ENCODE peak calls at places on chromosomes 1 and 21, in ten cellular contexts. K, B, C, D, V, O, I, F, N and R are unnamed samples. For H3K4me1, the result is how much of the 10 kb centered on the place peaks cover.

GRCh38 chr21:37292946-37293345 is 25.8 kb upstream of the VPS26C start:
- DNase-seq in K (no peak), B (no peak), C (no peak), D (peak), V (no peak), O (no peak), I (peak), F (no peak), N (no peak), R (no peak)

GRCh38 chr1:237736372-237737029 is 154.2 kb downstream of the ZP4 start:
- DNase-seq in K (no peak), B (no peak), C (no peak), D (no peak), V (peak), O (no peak), I (peak), F (no peak), N (no peak), R (no peak)

GRCh38 chr1:61950418-61950817 is 208.1 kb downstream of the PATJ start:
- DNase-seq in K (no peak), B (no peak), C (no peak), D (no peak), V (no peak), O (no peak), I (no peak), F (no peak), N (no peak), R (no peak)

GRCh38 chr1:158999301-159000069 is 10.2 kb upstream of the IFI16 start:
- DNase-seq in K (peak), B (peak), C (no peak), D (peak), V (peak), O (peak), I (peak), F (peak), N (peak), R (peak)

GRCh38 chr1:77824694-77825355 is 45.4 kb downstream of the MIGA1 start:
- DNase-seq in K (no peak), B (no peak), C (no peak), D (no peak), V (no peak), O (no peak), I (no peak), F (no peak), N (no peak), R (no peak)

GRCh38 chr1:43373034-43373940 is 5.5 kb upstream of the ELOVL1 start:
- DNase-seq in K (no peak), B (no peak), C (no peak), D (no peak), V (no peak), O (no peak), I (peak), F (no peak), N (peak), R (no peak)

GRCh38 chr1:172278478-172278877 is 142.0 kb upstream of the C1orf105 start:
- DNase-seq in K (peak), B (no peak), C (no peak), D (no peak), V (no peak), O (no peak), I (peak), F (no peak), N (peak), R (no peak)

GRCh38 chr1:172359531-172359991 is 60.9 kb upstream of the C1orf105 start:
- DNase-seq in K (no peak), B (no peak), C (no peak), D (no peak), V (no peak), O (no peak), I (peak), F (no peak), N (peak), R (no peak)

GRCh38 chr1:155466996-155467395 is 95.6 kb downstream of the ASH1L start:
- DNase-seq in K (no peak), B (no peak), C (no peak), D (no peak), V (no peak), O (no peak), I (peak), F (no peak), N (peak), R (no peak)

GRCh38 chr1:39337067-39337466 is 132.6 kb downstream of the MACF1 start:
- DNase-seq in K (no peak), B (no peak), C (no peak), D (no peak), V (no peak), O (no peak), I (peak), F (no peak), N (no peak), R (no peak)

GRCh38 chr1:4380564-4381168 is 273.7 kb upstream of the AJAP1 start:
- DNase-seq in K (no peak), B (no peak), C (no peak), D (no peak), V (no peak), O (no peak), I (no peak), F (no peak), N (peak), R (no peak)

GRCh38 chr1:81414417-81415087 is 386.2 kb upstream of the ADGRL2 start:
- DNase-seq in K (peak), B (peak), C (no peak), D (peak), V (peak), O (peak), I (peak), F (peak), N (no peak), R (peak)

GRCh38 chr1:50318428-50318827 is 104.8 kb downstream of the DMRTA2 start:
- DNase-seq in K (no peak), B (no peak), C (no peak), D (no peak), V (no peak), O (no peak), I (no peak), F (no peak), N (no peak), R (no peak)

GRCh38 chr1:179141592-179142244 is 59.8 kb downstream of the TOR3A start:
- DNase-seq in K (no peak), B (no peak), C (no peak), D (no peak), V (no peak), O (no peak), I (peak), F (no peak), N (peak), R (no peak)

GRCh38 chr1:241640867-241641542 is 836 bp upstream of the CHML start:
- DNase-seq in K (no peak), B (no peak), C (no peak), D (no peak), V (no peak), O (no peak), I (no peak), F (peak), N (no peak), R (no peak)

DNA sequence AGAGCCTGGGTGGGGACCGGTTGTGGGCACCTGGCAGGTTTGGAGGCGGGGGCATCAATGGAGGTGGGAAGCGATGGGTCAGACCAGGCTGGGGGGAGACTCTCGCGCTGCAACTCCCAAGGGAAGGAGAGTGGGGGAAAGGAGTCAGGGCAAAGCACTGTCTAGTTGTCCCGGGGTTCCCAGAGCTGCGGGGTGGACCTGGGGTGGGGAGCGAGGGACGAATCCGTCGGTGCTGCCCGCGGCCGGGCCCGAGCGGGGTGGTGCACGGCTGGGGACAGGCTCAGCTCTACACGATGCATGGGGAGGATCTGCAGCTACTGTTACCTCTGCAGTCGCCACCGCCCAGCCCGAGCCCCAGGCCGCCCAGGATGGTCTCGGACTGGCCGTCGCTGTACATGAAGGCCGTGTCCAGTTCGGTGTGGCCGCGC is 427 bp downstream of the AKR7A2 start:
- DNase-seq in K (no peak), B (peak), C (peak), D (no peak), V (no peak), O (no peak), I (no peak), F (no peak), N (no peak), R (no peak)
- H3K4me1 ChIP-seq in K (under half), B (under half), C (under half), D (under half), V (under half), O (under half), I (under half), F (half or more), N (under half), R (under half)

DNA sequence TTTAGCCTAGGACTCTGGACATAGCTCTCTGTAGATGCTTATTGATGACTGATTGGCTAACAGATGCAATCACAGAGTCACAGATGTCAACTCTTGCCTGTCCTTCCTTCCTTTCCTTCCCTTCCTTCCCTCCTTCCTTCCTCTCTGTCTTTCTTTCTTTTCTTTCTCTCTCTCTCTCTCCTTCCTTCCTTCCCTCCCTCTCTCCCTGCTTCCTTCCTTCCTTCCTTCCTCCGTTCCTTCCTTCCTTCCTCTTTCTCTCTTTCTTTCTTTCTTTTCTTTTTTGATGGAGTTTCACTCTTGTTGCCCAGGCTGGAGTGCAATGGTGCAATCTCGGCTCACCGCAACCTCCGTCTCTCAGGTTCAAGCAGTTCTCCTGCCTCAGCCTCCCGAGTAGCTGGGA is 106.1 kb downstream of the KIF26B start:
- DNase-seq in K (no peak), B (no peak), C (no peak), D (no peak), V (no peak), O (no peak), I (no peak), F (no peak), N (no peak), R (no peak)
- H3K27ac ChIP-seq in K (no peak), B (no peak), C (no peak), D (no peak), V (peak), O (no peak), I (no peak), F (no peak), N (no peak), R (no peak)

DNA sequence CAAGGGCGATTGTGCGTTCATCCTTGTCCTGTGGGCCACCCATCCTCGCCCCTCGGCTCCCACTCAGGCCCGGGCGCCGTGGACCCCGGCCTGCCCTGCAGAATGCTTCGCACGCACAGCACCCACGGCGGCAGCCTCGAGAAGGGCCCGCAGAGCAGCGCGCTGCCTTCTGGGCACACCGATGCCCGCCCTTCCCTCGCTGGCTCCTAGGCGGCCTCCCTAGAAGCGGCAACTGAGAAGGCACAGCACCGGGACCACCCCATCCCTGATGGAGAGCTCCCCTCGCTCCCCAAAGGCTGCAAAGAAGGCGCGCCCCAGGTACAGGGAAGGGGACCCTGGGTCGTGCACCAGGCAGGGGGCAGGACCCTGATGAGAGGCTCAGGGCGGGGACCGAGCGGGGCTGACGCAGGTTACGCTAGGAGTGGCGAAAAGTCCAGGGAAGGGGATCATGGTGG is 974 bp downstream of the CAPZB start:
- DNase-seq in K (no peak), B (no peak), C (no peak), D (no peak), V (no peak), O (peak), I (no peak), F (no peak), N (no peak), R (no peak)
- H3K4me1 ChIP-seq in K (half or more), B (under half), C (half or more), D (half or more), V (under half), O (half or more), I (under half), F (half or more), N (under half), R (half or more)

DNA sequence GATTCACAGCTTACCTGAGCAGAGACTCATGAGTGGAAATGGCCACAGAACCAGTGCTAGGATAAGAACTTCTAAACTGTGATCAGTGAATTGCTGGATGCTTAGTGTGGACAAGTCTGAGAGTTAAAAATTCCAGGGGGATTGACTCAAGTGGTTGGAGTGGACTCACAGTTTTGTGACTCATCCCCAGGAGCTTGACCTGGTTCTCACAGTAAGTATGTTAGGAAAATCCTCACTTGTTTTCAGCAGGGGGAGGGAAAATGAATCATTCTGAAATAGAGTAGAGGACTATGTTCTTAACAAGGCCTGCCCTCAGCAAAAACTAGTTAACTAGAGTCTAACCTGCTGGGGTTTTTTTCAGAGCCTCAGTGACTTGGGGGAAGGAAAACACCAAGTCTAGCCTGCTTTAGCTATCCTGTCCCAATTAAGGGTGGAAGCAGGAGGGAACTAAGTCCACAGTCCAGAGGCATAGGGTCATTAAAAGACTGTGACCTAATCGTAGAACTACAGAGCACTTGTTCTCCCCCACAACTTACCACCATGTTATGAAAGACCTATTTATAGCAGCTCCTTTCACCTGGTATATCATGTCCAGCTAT is 6.1 kb upstream of the CDC73 start:
- DNase-seq in K (no peak), B (no peak), C (no peak), D (no peak), V (peak), O (peak), I (peak), F (no peak), N (peak), R (no peak)
- H3K27ac ChIP-seq in K (no peak), B (no peak), C (no peak), D (peak), V (peak), O (peak), I (peak), F (no peak), N (peak), R (peak)

GRCh38 chr1:221716713-221717490 is 25.0 kb downstream of the DUSP10 start:
- DNase-seq in K (no peak), B (no peak), C (no peak), D (no peak), V (peak), O (no peak), I (no peak), F (no peak), N (no peak), R (no peak)
- H3K4me1 ChIP-seq in K (under half), B (under half), C (under half), D (under half), V (under half), O (under half), I (half or more), F (under half), N (under half), R (under half)

GRCh38 chr1:175201061-175201508 is 8.5 kb upstream of the KIAA0040 start:
- DNase-seq in K (no peak), B (no peak), C (no peak), D (peak), V (no peak), O (no peak), I (peak), F (no peak), N (no peak), R (no peak)
- H3K27ac ChIP-seq in K (no peak), B (peak), C (no peak), D (peak), V (no peak), O (peak), I (no peak), F (peak), N (no peak), R (peak)

GRCh38 chr1:195903203-195903602 is 705.0 kb downstream of the KCNT2 start:
- DNase-seq in K (no peak), B (no peak), C (no peak), D (no peak), V (no peak), O (no peak), I (no peak), F (no peak), N (no peak), R (no peak)

GRCh38 chr1:195898924-195899323 is 709.3 kb downstream of the KCNT2 start:
- DNase-seq in K (no peak), B (no peak), C (no peak), D (no peak), V (no peak), O (no peak), I (no peak), F (no peak), N (no peak), R (no peak)

GRCh38 chr1:195908121-195908520 is 700.1 kb downstream of the KCNT2 start:
- DNase-seq in K (no peak), B (no peak), C (no peak), D (no peak), V (no peak), O (no peak), I (peak), F (no peak), N (peak), R (no peak)

GRCh38 chr1:195899762-195900352 is 708.4 kb downstream of the KCNT2 start:
- DNase-seq in K (no peak), B (no peak), C (no peak), D (no peak), V (no peak), O (no peak), I (peak), F (no peak), N (peak), R (no peak)

GRCh38 chr1:195902779-195903178 is 705.5 kb downstream of the KCNT2 start:
- DNase-seq in K (no peak), B (no peak), C (no peak), D (no peak), V (no peak), O (no peak), I (no peak), F (no peak), N (no peak), R (no peak)
- H3K4me1 ChIP-seq in K (under half), B (under half), C (under half), D (under half), V (under half), O (under half), I (under half), F (under half), N (under half), R (under half)